ENCODE peak calls at places on chromosomes 6 and 20, in six cellular contexts. I, N, Q, P, D and K are unnamed samples. For H3K4me1 and H3K27me3, the result is how much of the 10 kb centered on the place peaks cover.

GRCh38 chr6:119313937-119314893 is 35.3 kb downstream of the MAN1A1 start:
- DNase-seq in I (peak), N (peak), Q (no peak), P (no peak), D (peak), K (no peak)

GRCh38 chr20:10671850-10672578 is 1.8 kb downstream of the JAG1 start:
- DNase-seq in I (no peak), N (peak), Q (peak), P (peak), D (peak), K (peak)

GRCh38 chr6:137494281-137494966 is at the start of gene OLIG3:
- DNase-seq in I (peak), N (no peak), Q (no peak), P (no peak), D (no peak), K (no peak)

GRCh38 chr6:110708295-110708965 is 106.8 kb downstream of the CDK19 start:
- DNase-seq in I (no peak), N (no peak), Q (no peak), P (no peak), D (no peak), K (no peak)

GRCh38 chr6:25366785-25367657 is 87.8 kb downstream of the CARMIL1 start:
- DNase-seq in I (peak), N (no peak), Q (no peak), P (no peak), D (no peak), K (no peak)

GRCh38 chr6:10411915-10412164 is 3.0 kb downstream of the TFAP2A start:
- DNase-seq in I (no peak), N (no peak), Q (no peak), P (no peak), D (no peak), K (no peak)

GRCh38 chr20:58611236-58612020 is 39.7 kb upstream of the STX16 start:
- DNase-seq in I (no peak), N (no peak), Q (no peak), P (no peak), D (no peak), K (no peak)

GRCh38 chr6:44289726-44290125 is 19.5 kb downstream of the TMEM151B start:
- DNase-seq in I (no peak), N (no peak), Q (no peak), P (no peak), D (no peak), K (peak)

GRCh38 chr6:125922322-125922860 is 34.2 kb upstream of the HINT3 start:
- DNase-seq in I (no peak), N (no peak), Q (no peak), P (no peak), D (no peak), K (no peak)

GRCh38 chr20:32468860-32469259 is 110.7 kb downstream of the ASXL1 start:
- DNase-seq in I (no peak), N (no peak), Q (no peak), P (no peak), D (no peak), K (peak)

GRCh38 chr20:63809856-63810255 is 21.2 kb downstream of the ZBTB46 start:
- DNase-seq in I (no peak), N (no peak), Q (no peak), P (no peak), D (no peak), K (no peak)

GRCh38 chr6:30543824-30544223 is 12.5 kb downstream of the GNL1 start:
- DNase-seq in I (peak), N (no peak), Q (no peak), P (no peak), D (no peak), K (no peak)

GRCh38 chr6:52544325-52545022 is 32.4 kb downstream of the TRAM2 start:
- DNase-seq in I (no peak), N (no peak), Q (no peak), P (no peak), D (no peak), K (no peak)

GRCh38 chr6:52545050-52545843 is 31.6 kb downstream of the TRAM2 start:
- DNase-seq in I (no peak), N (no peak), Q (no peak), P (no peak), D (no peak), K (no peak)

GRCh38 chr6:52546678-52547077 is 30.2 kb downstream of the TRAM2 start:
- DNase-seq in I (no peak), N (no peak), Q (no peak), P (no peak), D (no peak), K (no peak)

GRCh38 chr6:52546192-52546591 is 30.7 kb downstream of the TRAM2 start:
- DNase-seq in I (no peak), N (no peak), Q (no peak), P (no peak), D (no peak), K (no peak)

DNA sequence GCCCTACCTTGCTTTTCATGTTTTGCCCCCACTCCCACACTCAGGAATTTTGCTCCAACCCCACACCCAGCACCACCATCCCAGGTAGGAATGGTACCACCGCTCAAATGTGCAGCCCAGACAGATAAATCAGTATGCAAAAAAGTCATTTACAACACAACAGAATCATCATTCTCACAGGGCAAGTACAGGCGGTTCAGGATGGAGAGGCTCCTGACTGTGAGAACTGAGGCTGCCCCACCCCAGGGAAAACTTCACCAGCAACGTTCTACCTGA is 31.1 kb downstream of the TRAM2 start:
- DNase-seq in I (no peak), N (no peak), Q (no peak), P (no peak), D (no peak), K (no peak)
- H3K4me1 ChIP-seq in I (under half), N (under half), Q (half or more), P (under half), D (half or more), K (under half)

GRCh38 chr6:34061348-34061747 is 84.5 kb downstream of the GRM4 start:
- DNase-seq in I (no peak), N (no peak), Q (no peak), P (no peak), D (no peak), K (no peak)
- H3K27me3 ChIP-seq in I (under half), N (under half), Q (under half), P (under half), D (under half), K (under half)

GRCh38 chr20:38599410-38599882 is 2.2 kb upstream of the ARHGAP40 start:
- DNase-seq in I (no peak), N (peak), Q (peak), P (peak), D (peak), K (peak)

GRCh38 chr20:38601216-38602184 is at the start of gene ARHGAP40:
- DNase-seq in I (no peak), N (peak), Q (no peak), P (no peak), D (peak), K (no peak)

GRCh38 chr20:38603286-38603685 is 1.7 kb downstream of the ARHGAP40 start:
- DNase-seq in I (no peak), N (no peak), Q (no peak), P (no peak), D (no peak), K (no peak)

GRCh38 chr20:38602185-38602581 is 574 bp downstream of the ARHGAP40 start:
- DNase-seq in I (no peak), N (no peak), Q (no peak), P (no peak), D (no peak), K (no peak)

GRCh38 chr20:38600057-38600456 is 1.6 kb upstream of the ARHGAP40 start:
- DNase-seq in I (no peak), N (no peak), Q (no peak), P (no peak), D (no peak), K (no peak)
- H3K4me1 ChIP-seq in I (under half), N (under half), Q (under half), P (under half), D (under half), K (under half)

GRCh38 chr20:20365593-20365992 is 2.3 kb upstream of the INSM1 start:
- DNase-seq in I (no peak), N (no peak), Q (no peak), P (no peak), D (no peak), K (no peak)
- H3K27me3 ChIP-seq in I (under half), N (half or more), Q (half or more), P (half or more), D (under half), K (under half)

GRCh38 chr6:113686049-113686448 is 171.1 kb upstream of the MARCKS start:
- DNase-seq in I (no peak), N (no peak), Q (no peak), P (no peak), D (no peak), K (no peak)

GRCh38 chr6:113684382-113684901 is 172.7 kb upstream of the MARCKS start:
- DNase-seq in I (no peak), N (no peak), Q (no peak), P (no peak), D (no peak), K (no peak)

GRCh38 chr6:113680351-113680750 is 176.8 kb upstream of the MARCKS start:
- DNase-seq in I (no peak), N (no peak), Q (no peak), P (no peak), D (no peak), K (no peak)

DNA sequence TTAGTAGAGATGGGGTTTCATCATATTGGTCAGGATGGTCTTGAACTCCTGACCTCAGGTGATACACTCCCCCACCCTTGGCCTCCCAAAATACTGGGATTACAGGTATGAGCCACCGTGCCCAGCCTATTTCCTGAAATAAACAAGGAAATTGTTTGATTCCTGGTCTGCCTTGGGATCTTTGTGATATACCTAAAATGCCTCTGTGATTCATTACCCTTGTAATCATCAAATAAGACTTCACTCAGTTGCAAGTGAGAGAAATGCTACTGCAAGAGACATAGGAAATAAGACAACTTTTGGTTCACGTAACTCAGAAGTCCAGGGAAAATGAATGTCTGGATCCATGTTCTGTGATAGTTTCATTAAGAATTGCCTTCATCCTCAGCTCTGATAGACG is 173.2 kb upstream of the MARCKS start:
- DNase-seq in I (no peak), N (no peak), Q (no peak), P (no peak), D (no peak), K (no peak)
- H3K4me1 ChIP-seq in I (under half), N (under half), Q (under half), P (under half), D (under half), K (under half)

GRCh38 chr6:32855467-32856174 is 1.6 kb downstream of the PSMB9 start:
- DNase-seq in I (no peak), N (no peak), Q (no peak), P (no peak), D (no peak), K (no peak)
- H3K27me3 ChIP-seq in I (under half), N (half or more), Q (under half), P (under half), D (under half), K (under half)

GRCh38 chr6:150695652-150696051 is 96.0 kb downstream of the PLEKHG1 start:
- DNase-seq in I (no peak), N (no peak), Q (no peak), P (no peak), D (no peak), K (no peak)
- H3K4me1 ChIP-seq in I (under half), N (under half), Q (half or more), P (under half), D (under half), K (under half)

GRCh38 chr20:62544505-62545055 is 68.8 kb upstream of the GATA5 start:
- DNase-seq in I (no peak), N (no peak), Q (no peak), P (no peak), D (no peak), K (no peak)
- H3K27me3 ChIP-seq in I (under half), N (under half), Q (under half), P (under half), D (under half), K (under half)

DNA sequence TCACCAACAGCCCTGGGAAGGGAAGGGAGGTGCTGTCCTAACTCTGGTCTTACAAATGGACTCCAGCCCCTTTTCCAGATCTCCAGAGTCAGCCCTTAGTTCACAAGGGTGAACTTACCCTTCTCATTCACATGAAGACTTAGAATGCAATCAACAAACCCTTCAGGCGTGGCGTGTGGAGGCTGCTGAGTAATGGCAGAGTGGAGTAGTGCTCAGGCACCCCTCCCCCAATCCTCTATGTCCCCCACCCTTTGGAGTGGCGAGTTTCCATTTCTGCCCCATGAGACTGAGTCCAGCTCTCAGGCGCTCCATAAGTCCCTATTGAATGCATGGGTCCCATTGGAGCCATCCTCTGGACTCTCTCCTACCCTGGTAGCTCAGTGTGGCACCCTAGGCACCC is 3.3 kb downstream of the SNAI1 start:
- DNase-seq in I (no peak), N (no peak), Q (no peak), P (no peak), D (no peak), K (no peak)
- H3K4me1 ChIP-seq in I (under half), N (under half), Q (half or more), P (under half), D (under half), K (under half)

GRCh38 chr20:59673288-59673997 is 69.1 kb downstream of the PHACTR3 start:
- DNase-seq in I (no peak), N (no peak), Q (no peak), P (peak), D (no peak), K (no peak)
- H3K27me3 ChIP-seq in I (under half), N (under half), Q (under half), P (under half), D (under half), K (under half)